ENCODE peak calls at places on chromosome 16, in four cellular contexts. Z is K562, N is esophagus muscularis mucosa, W is transverse colon. V is an unnamed sample.

GRCh38 chr16:20612551-20613470 is 36.6 kb upstream of the ACSM2B start:
- DNase-seq in Z (no peak), N (no peak), W (no peak), V (no peak)

GRCh38 chr16:72819345-72819744 is 228.6 kb downstream of the ZFHX3 start:
- DNase-seq in Z (no peak), N (no peak), W (no peak), V (no peak)

GRCh38 chr16:49861299-49861698 is 5.4 kb upstream of the ZNF423 start:
- DNase-seq in Z (no peak), N (no peak), W (no peak), V (no peak)

GRCh38 chr16:9251026-9251425 is 159.6 kb downstream of the HAPSTR1 start:
- DNase-seq in Z (no peak), N (no peak), W (no peak), V (no peak)

GRCh38 chr16:15704545-15704987 is 54.5 kb downstream of the NDE1 start:
- DNase-seq in Z (peak; percentile 84), N (peak; percentile 94), W (peak; percentile 78), V (peak; percentile 82)

GRCh38 chr16:74774223-74775139 is at the start of gene FA2H:
- DNase-seq in Z (peak; percentile 94), N (peak; percentile 74), W (peak; percentile 93), V (no peak)

GRCh38 chr16:25192096-25192495 is 24.7 kb upstream of the AQP8 start:
- DNase-seq in Z (no peak), N (no peak), W (no peak), V (no peak)

GRCh38 chr16:84484579-84485254 is 19.7 kb downstream of the MEAK7 start:
- DNase-seq in Z (peak; percentile 73), N (no peak), W (peak; percentile 55), V (peak; percentile 80)

GRCh38 chr16:9479008-9479407 is 387.6 kb downstream of the HAPSTR1 start:
- DNase-seq in Z (no peak), N (no peak), W (no peak), V (no peak)

GRCh38 chr16:67441289-67441753 is 10.4 kb downstream of the HSD11B2 start:
- DNase-seq in Z (no peak), N (no peak), W (peak; percentile 95), V (no peak)

GRCh38 chr16:65757064-65757463 is 609.4 kb upstream of the CDH5 start:
- DNase-seq in Z (no peak), N (no peak), W (no peak), V (no peak)

GRCh38 chr16:80369559-80369958 is 171.2 kb upstream of the DYNLRB2 start:
- DNase-seq in Z (no peak), N (peak; percentile 88), W (peak; percentile 34), V (peak; percentile 25)

GRCh38 chr16:1030381-1030901 is 42.1 kb upstream of the SSTR5 start:
- DNase-seq in Z (no peak), N (no peak), W (no peak), V (no peak)

GRCh38 chr16:23611936-23612335 is 15.8 kb upstream of the NDUFAB1 start:
- DNase-seq in Z (no peak), N (no peak), W (no peak), V (no peak)

GRCh38 chr16:56549744-56550385 is 15.0 kb upstream of the MT4 start:
- DNase-seq in Z (no peak), N (no peak), W (no peak), V (no peak)

GRCh38 chr16:62445909-62446308 is 409.7 kb upstream of the CDH8 start:
- DNase-seq in Z (no peak), N (no peak), W (no peak), V (no peak)

GRCh38 chr16:626787-627457 is 3.9 kb upstream of the WFIKKN1 start:
- DNase-seq in Z (peak; percentile 70), N (no peak), W (no peak), V (no peak)

GRCh38 chr16:16092925-16093624 is 130.2 kb downstream of the ABCC6 start:
- DNase-seq in Z (no peak), N (no peak), W (no peak), V (no peak)

GRCh38 chr16:85554114-85554790 is 58.9 kb upstream of the GSE1 start:
- DNase-seq in Z (peak; percentile 89), N (no peak), W (peak; percentile 83), V (peak; percentile 78)

GRCh38 chr16:69906838-69907301 is 44.3 kb upstream of the CLEC18A start:
- DNase-seq in Z (no peak), N (no peak), W (no peak), V (no peak)

GRCh38 chr16:17476414-17477259 is 5.9 kb upstream of the XYLT1 start:
- DNase-seq in Z (peak; percentile 36), N (no peak), W (peak; percentile 65), V (no peak)

GRCh38 chr16:3564130-3564888 is 12.9 kb downstream of the NLRC3 start:
- DNase-seq in Z (no peak), N (no peak), W (no peak), V (no peak)
- TF ChIP-seq EP300 in Z (no peak), N (no peak), W (no peak), V (no peak)

GRCh38 chr16:10866196-10866976 is 10.6 kb upstream of the CIITA start:
- DNase-seq in Z (no peak), N (no peak), W (no peak), V (no peak)

GRCh38 chr16:10870137-10870776 is 6.7 kb upstream of the CIITA start:
- DNase-seq in Z (no peak), N (no peak), W (no peak), V (no peak)

GRCh38 chr16:10867199-10867598 is 9.8 kb upstream of the CIITA start:
- DNase-seq in Z (no peak), N (no peak), W (no peak), V (no peak)

GRCh38 chr16:10868562-10869469 is 8.2 kb upstream of the CIITA start:
- DNase-seq in Z (no peak), N (no peak), W (peak; percentile 46), V (peak; percentile 48)

DNA sequence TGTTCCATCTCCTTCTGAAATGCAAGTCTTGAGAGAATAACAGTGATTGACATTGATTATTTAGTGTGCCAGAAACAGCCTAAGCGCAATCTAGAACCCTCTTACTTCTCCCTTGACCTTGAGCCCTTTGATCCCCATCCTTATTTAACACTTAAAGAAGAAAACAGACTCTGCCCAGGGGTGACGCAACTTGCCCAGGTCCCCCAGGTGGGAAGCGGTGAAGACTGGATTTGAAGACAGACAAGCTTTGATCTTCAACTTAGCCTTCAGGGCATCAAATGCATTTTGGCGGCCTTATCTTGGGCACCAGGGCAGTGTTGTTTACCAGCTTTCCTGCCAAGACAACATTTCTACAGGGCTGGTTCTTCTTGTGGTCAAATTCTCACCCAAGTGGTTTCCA is 8.9 kb upstream of the CIITA start:
- DNase-seq in Z (no peak), N (no peak), W (no peak), V (no peak)
- H3K4me3 ChIP-seq in Z (no peak overlapping the region), N (no peak overlapping the region), W (no peak overlapping the region), V (no peak overlapping the region)

GRCh38 chr16:22190169-22191088 is 15.6 kb upstream of the EEF2K start:
- DNase-seq in Z (peak; percentile 95), N (peak; percentile 100), W (peak; percentile 100), V (peak; percentile 100)
- TF ChIP-seq POLR2A in Z (no peak), N (no peak), W (peak; percentile 92), V (peak; percentile 87)

GRCh38 chr16:53703590-53704444 is at the start of the genes FTO and RPGRIP1L:
- DNase-seq in Z (peak; percentile 93), N (peak; percentile 100), W (peak; percentile 100), V (peak; percentile 100)
- TF ChIP-seq EP300 in Z (no peak), N (no peak), W (no peak), V (peak; percentile 81)

GRCh38 chr16:81823734-81824133 is 44.6 kb downstream of the PLCG2 start:
- DNase-seq in Z (no peak), N (no peak), W (no peak), V (no peak)

GRCh38 chr16:81817789-81818304 is 38.8 kb downstream of the PLCG2 start:
- DNase-seq in Z (no peak), N (no peak), W (peak; percentile 47), V (no peak)

GRCh38 chr16:81823111-81823510 is 44.0 kb downstream of the PLCG2 start:
- DNase-seq in Z (no peak), N (no peak), W (peak; percentile 73), V (no peak)

GRCh38 chr16:81818514-81819304 is 39.6 kb downstream of the PLCG2 start:
- DNase-seq in Z (no peak), N (no peak), W (no peak), V (no peak)

DNA sequence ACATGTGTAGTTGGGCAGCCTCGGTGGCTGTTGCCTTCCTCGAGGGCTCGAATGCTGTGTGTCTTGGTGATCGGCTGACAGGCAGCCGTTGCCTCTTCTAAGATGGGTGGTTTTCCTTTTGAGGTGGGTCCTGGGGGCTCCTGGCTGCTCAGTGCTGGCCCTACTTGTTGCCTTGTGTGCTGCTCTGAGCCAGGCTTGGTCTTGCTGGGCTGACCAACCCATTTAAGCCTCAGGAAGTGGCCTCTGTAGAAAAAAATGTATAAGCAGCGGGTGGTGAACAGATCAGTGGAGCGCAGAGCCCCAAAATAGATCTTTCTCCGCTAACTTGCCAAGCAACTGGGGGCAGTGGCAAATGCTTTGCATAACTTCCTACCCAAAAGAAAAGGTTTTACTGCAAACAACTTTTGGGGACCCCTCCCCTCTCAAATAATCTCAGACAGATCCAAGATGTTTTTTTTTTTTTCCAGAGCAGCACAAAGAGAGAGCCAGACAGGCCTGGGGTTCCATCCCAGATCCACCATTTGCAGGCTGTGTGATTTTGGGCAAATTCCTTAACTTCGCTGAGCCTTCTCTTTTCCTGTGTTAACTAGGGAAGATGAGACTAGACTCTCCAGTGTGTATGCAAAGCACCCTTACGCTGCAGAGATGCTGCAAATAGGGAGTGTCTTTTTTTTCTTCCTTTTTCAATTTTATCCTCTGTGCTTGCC is 42.5 kb downstream of the PLCG2 start:
- DNase-seq in Z (no peak), N (no peak), W (peak; percentile 33), V (no peak)
- H3K4me3 ChIP-seq in Z (no peak overlapping the region), N (no peak overlapping the region), W (no peak overlapping the region), V (no peak overlapping the region)

GRCh38 chr16:68737046-68737729 is at the start of gene CDH1:
- DNase-seq in Z (no peak), N (no peak), W (peak; percentile 95), V (no peak)

GRCh38 chr16:68736561-68736960 is 531 bp upstream of the CDH1 start:
- DNase-seq in Z (no peak), N (no peak), W (no peak), V (no peak)

GRCh38 chr16:68740628-68741346 is 3.7 kb downstream of the CDH1 start:
- DNase-seq in Z (no peak), N (no peak), W (no peak), V (no peak)

GRCh38 chr16:68739964-68740627 is 3.0 kb downstream of the CDH1 start:
- DNase-seq in Z (no peak), N (no peak), W (no peak), V (no peak)

GRCh38 chr16:68737730-68738590 is 868 bp downstream of the CDH1 start:
- DNase-seq in Z (no peak), N (no peak), W (peak; percentile 86), V (no peak)
- TF ChIP-seq POLR2A in Z (no peak), N (no peak), W (peak; percentile 53), V (no peak)